ENCODE peak calls at places on chromosomes 12 and 14, in eight cellular contexts. B is stomach; X is Daoy; U is activated CD4-positive, alpha-beta T cell treated with anti-CD3 and anti-CD28 coated beads for 48 hours; N is activated T-cell treated with anti-CD3 and anti-CD28 coated beads, Interleukin-2, amount 50 U/mL, for 48 hours; M is left ventricle myocardium superior; I is left colon; L is fibroblast of mammary gland. J is an unnamed sample.

GRCh38 chr14:59570122-59570521 is 6.5 kb downstream of the CCDC175 start:
- DNase-seq in M (no peak), L (no peak), N (no peak), I (no peak), X (no peak), U (no peak), B (no peak), J (no peak)

GRCh38 chr12:1970331-1970900 is 33.8 kb downstream of the DCP1B start:
- DNase-seq in U (no peak), N (no peak), M (no peak), B (no peak), X (no peak), L (no peak), I (no peak), J (no peak)

GRCh38 chr12:132279184-132279889 is 50.1 kb downstream of the GALNT9 start:
- DNase-seq in L (no peak), N (no peak), B (peak; percentile 49), I (peak; percentile 48), M (peak; percentile 84), U (no peak), X (no peak), J (no peak)

GRCh38 chr12:29691146-29691854 is 92.4 kb downstream of the TMTC1 start:
- DNase-seq in B (no peak), X (no peak), M (no peak), U (no peak), L (no peak), N (no peak), I (no peak), J (no peak)

GRCh38 chr14:81366259-81366658 is 33.9 kb downstream of the STON2 start:
- DNase-seq in N (no peak), I (no peak), B (peak; percentile 29), M (no peak), L (peak; percentile 12), U (no peak), X (peak; percentile 45), J (no peak)

GRCh38 chr12:53659609-53660008 is 16.3 kb downstream of the ATP5MC2 start:
- DNase-seq in X (no peak), B (no peak), N (no peak), U (no peak), I (no peak), L (peak; percentile 18), M (no peak), J (no peak)

GRCh38 chr12:74917743-74918142 is 291.9 kb downstream of the KCNC2 start:
- DNase-seq in X (no peak), U (no peak), I (no peak), M (no peak), N (no peak), L (no peak), B (no peak), J (no peak)

GRCh38 chr14:74737753-74738325 is 24.9 kb downstream of the FCF1 start:
- DNase-seq in L (peak; percentile 77), X (peak; percentile 17), M (no peak), I (no peak), N (no peak), U (peak; percentile 8), B (no peak), J (no peak)

GRCh38 chr12:126160912-126161311 is 1095.7 kb downstream of the AACS start:
- DNase-seq in N (no peak), X (no peak), M (no peak), I (no peak), L (no peak), B (no peak), U (no peak), J (no peak)

GRCh38 chr14:51507556-51508511 is 143.9 kb upstream of the FRMD6 start:
- DNase-seq in B (no peak), M (peak; percentile 73), X (peak; percentile 37), I (peak; percentile 61), L (peak; percentile 84), N (no peak), U (no peak), J (no peak)

GRCh38 chr12:1501695-1502440 is 92.5 kb downstream of the FBXL14 start:
- DNase-seq in L (peak; percentile 72), M (no peak), U (no peak), B (no peak), X (no peak), I (no peak), N (peak; percentile 12), J (no peak)

GRCh38 chr12:46214668-46215429 is 54.0 kb downstream of the SLC38A1 start:
- DNase-seq in B (peak; percentile 45), X (no peak), M (peak; percentile 37), N (peak; percentile 83), I (peak; percentile 42), L (no peak), U (peak; percentile 86), J (peak; percentile 62)

GRCh38 chr14:24690492-24690891 is 56.5 kb upstream of the GZMB start:
- DNase-seq in X (no peak), I (no peak), N (no peak), L (no peak), U (no peak), B (no peak), M (no peak), J (no peak)

GRCh38 chr12:19273482-19274330 is 144.2 kb downstream of the PLEKHA5 start:
- DNase-seq in U (peak; percentile 48), X (peak; percentile 96), L (peak; percentile 95), N (peak; percentile 40), M (peak; percentile 75), I (peak; percentile 56), B (peak; percentile 67), J (peak; percentile 45)

GRCh38 chr12:74957231-74957630 is 252.4 kb downstream of the KCNC2 start:
- DNase-seq in I (no peak), X (no peak), N (no peak), U (no peak), M (no peak), B (no peak), L (no peak), J (no peak)

GRCh38 chr12:100733817-100734593 is 60.6 kb upstream of the ANO4 start:
- DNase-seq in B (no peak), U (no peak), X (peak; percentile 33), L (peak; percentile 63), I (no peak), M (no peak), N (no peak), J (no peak)

GRCh38 chr14:62988967-62989366 is 56.3 kb downstream of the KCNH5 start:
- DNase-seq in B (no peak), U (no peak), L (peak; percentile 55), N (no peak), I (no peak), X (peak; percentile 18), M (no peak), J (no peak)

GRCh38 chr14:89221109-89221508 is 195.9 kb downstream of the FOXN3 start:
- DNase-seq in L (peak; percentile 60), N (no peak), X (peak; percentile 64), M (no peak), B (no peak), U (no peak), I (no peak), J (no peak)

GRCh38 chr14:35247777-35248475 is 44.3 kb upstream of the PSMA6 start:
- DNase-seq in M (no peak), X (no peak), U (no peak), L (peak; percentile 55), B (no peak), I (no peak), N (no peak), J (no peak)

GRCh38 chr12:101891462-101891971 is 14.1 kb downstream of the DRAM1 start:
- DNase-seq in B (peak; percentile 71), I (peak; percentile 47), X (peak; percentile 52), U (no peak), M (no peak), N (no peak), L (peak; percentile 70), J (no peak)

GRCh38 chr12:107450541-107450940 is 235.1 kb upstream of the PWP1 start:
- DNase-seq in X (no peak), M (no peak), L (no peak), N (no peak), I (no peak), B (no peak), U (no peak), J (no peak)

GRCh38 chr12:31007636-31008175 is 66.0 kb upstream of the DDX11 start:
- DNase-seq in L (no peak), I (no peak), M (no peak), B (no peak), N (no peak), U (no peak), X (no peak), J (no peak)

GRCh38 chr14:104889374-104889755 is 24.3 kb downstream of the CEP170B start:
- DNase-seq in I (no peak), B (no peak), M (peak; percentile 26), X (peak; percentile 4), N (peak; percentile 14), U (no peak), L (no peak), J (no peak)

GRCh38 chr12:105741786-105742566 is 396.8 kb downstream of the NUAK1 start:
- DNase-seq in I (no peak), B (no peak), N (no peak), U (no peak), L (peak; percentile 82), X (peak; percentile 71), M (no peak), J (no peak)

GRCh38 chr12:49525942-49526341 is 12.9 kb upstream of the KCNH3 start:
- DNase-seq in U (no peak), N (no peak), X (no peak), I (no peak), M (no peak), L (no peak), B (no peak), J (no peak)

GRCh38 chr12:11162494-11162893 is 8.5 kb upstream of the SMIM10L1 start:
- DNase-seq in I (no peak), N (no peak), L (peak; percentile 3), M (no peak), X (no peak), B (no peak), U (no peak), J (no peak)

GRCh38 chr12:51323317-51323960 is 535 bp downstream of the BIN2 start:
- DNase-seq in U (peak; percentile 63), N (peak; percentile 67), L (no peak), X (no peak), B (no peak), I (no peak), M (no peak), J (no peak)